ENCODE peak calls at places on chromosomes 13 and 19, in four cellular contexts. One of them, this sample, is unnamed.

GRCh38 chr13:45340422-45341033 is 455 bp downstream of the TPT1 start:
- DNase-seq in transverse colon: peak; percentile 92
- DNase-seq in body of pancreas: peak; percentile 92
- DNase-seq in IMR-90: peak; percentile 91
- DNase-seq in this sample: peak; percentile 95

GRCh38 chr19:1317274-1317673 is 31.6 kb downstream of the EFNA2 start:
- DNase-seq in IMR-90: no peak
- DNase-seq in transverse colon: no peak
- DNase-seq in body of pancreas: no peak
- DNase-seq in this sample: no peak

GRCh38 chr19:47601180-47601904 is 7.6 kb upstream of the BICRA start:
- DNase-seq in transverse colon: peak; percentile 84
- DNase-seq in IMR-90: no peak
- DNase-seq in body of pancreas: peak; percentile 82
- DNase-seq in this sample: no peak

GRCh38 chr13:95641961-95642621 is 2.4 kb downstream of the DZIP1 start:
- DNase-seq in transverse colon: peak; percentile 41
- DNase-seq in IMR-90: peak; percentile 43
- DNase-seq in body of pancreas: peak; percentile 51
- DNase-seq in this sample: peak; percentile 34

GRCh38 chr19:51029718-51030117 is 3.3 kb upstream of the KLK11 start:
- DNase-seq in body of pancreas: no peak
- DNase-seq in transverse colon: no peak
- DNase-seq in IMR-90: no peak
- DNase-seq in this sample: no peak

GRCh38 chr19:44648536-44649370 is 5.0 kb downstream of the PVR start:
- DNase-seq in transverse colon: no peak
- DNase-seq in body of pancreas: peak; percentile 46
- DNase-seq in IMR-90: peak; percentile 68
- DNase-seq in this sample: no peak

GRCh38 chr13:114097893-114098688 is 34.3 kb downstream of the RASA3 start:
- DNase-seq in transverse colon: peak; percentile 7
- DNase-seq in IMR-90: no peak
- DNase-seq in body of pancreas: no peak
- DNase-seq in this sample: peak; percentile 62

GRCh38 chr19:55694241-55694655 is 19.2 kb downstream of the EPN1 start:
- DNase-seq in transverse colon: peak; percentile 66
- DNase-seq in body of pancreas: no peak
- DNase-seq in IMR-90: no peak
- DNase-seq in this sample: no peak

GRCh38 chr13:111855016-111855590 is 211.8 kb upstream of the SOX1 start:
- DNase-seq in IMR-90: no peak
- DNase-seq in body of pancreas: no peak
- DNase-seq in transverse colon: no peak
- DNase-seq in this sample: no peak

GRCh38 chr13:74979703-74980102 is 502.3 kb downstream of the TBC1D4 start:
- DNase-seq in transverse colon: no peak
- DNase-seq in IMR-90: no peak
- DNase-seq in body of pancreas: no peak
- DNase-seq in this sample: no peak

DNA sequence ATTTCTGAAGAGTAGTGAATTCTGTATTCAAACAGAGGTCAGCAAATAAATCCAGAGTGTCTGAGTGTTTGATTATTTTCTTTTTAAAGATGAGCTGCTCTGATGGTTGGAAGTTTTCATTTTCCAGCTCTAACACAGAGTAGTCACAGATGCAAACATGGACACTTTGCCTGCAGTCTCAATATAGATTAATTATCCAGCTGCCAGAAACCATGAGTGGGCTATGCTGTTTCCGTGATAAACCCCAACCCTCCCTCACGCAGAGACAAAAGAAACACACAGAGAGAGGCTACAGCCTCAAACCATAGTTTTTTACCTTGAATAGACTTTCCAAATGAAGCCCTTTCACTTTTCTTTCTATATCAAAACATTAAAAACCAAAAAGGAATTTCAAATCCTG is 884.7 kb downstream of the DIAPH3 start:
- DNase-seq in transverse colon: no peak
- DNase-seq in IMR-90: no peak
- DNase-seq in body of pancreas: no peak
- DNase-seq in this sample: no peak
- H3K4me3 ChIP-seq in transverse colon: no peak overlapping the region
- H3K4me3 ChIP-seq in IMR-90: no peak overlapping the region
- H3K4me3 ChIP-seq in body of pancreas: no peak overlapping the region
- H3K4me3 ChIP-seq in this sample: no peak overlapping the region

GRCh38 chr13:83780201-83780600 is 102.1 kb downstream of the SLITRK1 start:
- DNase-seq in body of pancreas: no peak
- DNase-seq in transverse colon: no peak
- DNase-seq in IMR-90: peak; percentile 15
- DNase-seq in this sample: no peak
- TF ChIP-seq CTCF in body of pancreas: peak; percentile 55
- TF ChIP-seq CTCF in transverse colon: no peak
- TF ChIP-seq CTCF in IMR-90: peak; percentile 43
- TF ChIP-seq CTCF in this sample: no peak

GRCh38 chr19:38867176-38867780 is 10.8 kb downstream of the RINL start:
- DNase-seq in body of pancreas: no peak
- DNase-seq in transverse colon: no peak
- DNase-seq in IMR-90: no peak
- DNase-seq in this sample: no peak
- H3K4me1 ChIP-seq in body of pancreas: peaks cover 43% of the 10 kb centered on the region
- H3K4me1 ChIP-seq in transverse colon: peaks cover 34% of the 10 kb centered on the region
- H3K4me1 ChIP-seq in IMR-90: peaks cover 5% of the 10 kb centered on the region
- H3K4me1 ChIP-seq in this sample: peaks cover 47% of the 10 kb centered on the region

DNA sequence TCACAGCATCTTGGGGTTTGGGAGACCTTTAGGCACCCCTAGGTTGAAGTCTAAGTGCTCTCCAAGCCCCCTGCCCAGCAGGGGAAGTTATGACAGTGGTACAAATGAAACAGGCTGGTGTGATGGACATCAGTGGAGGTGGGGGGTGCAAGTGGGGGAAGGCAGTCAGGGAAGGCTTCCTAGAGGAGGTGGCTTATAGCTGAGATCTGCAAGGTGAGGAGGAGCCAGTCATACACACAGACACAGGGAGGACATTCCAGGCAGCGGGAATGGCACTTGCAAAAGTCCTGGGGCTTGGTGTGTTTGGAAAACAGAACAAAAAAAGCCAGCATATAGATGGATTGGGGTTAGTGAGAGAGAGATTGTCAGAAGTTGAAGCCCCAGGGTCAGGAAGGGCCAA is 11.6 kb downstream of the HSH2D start:
- DNase-seq in body of pancreas: no peak
- DNase-seq in transverse colon: no peak
- DNase-seq in IMR-90: no peak
- DNase-seq in this sample: no peak
- H3K4me3 ChIP-seq in body of pancreas: no peak overlapping the region
- H3K4me3 ChIP-seq in transverse colon: no peak overlapping the region
- H3K4me3 ChIP-seq in IMR-90: no peak overlapping the region
- H3K4me3 ChIP-seq in this sample: no peak overlapping the region

DNA sequence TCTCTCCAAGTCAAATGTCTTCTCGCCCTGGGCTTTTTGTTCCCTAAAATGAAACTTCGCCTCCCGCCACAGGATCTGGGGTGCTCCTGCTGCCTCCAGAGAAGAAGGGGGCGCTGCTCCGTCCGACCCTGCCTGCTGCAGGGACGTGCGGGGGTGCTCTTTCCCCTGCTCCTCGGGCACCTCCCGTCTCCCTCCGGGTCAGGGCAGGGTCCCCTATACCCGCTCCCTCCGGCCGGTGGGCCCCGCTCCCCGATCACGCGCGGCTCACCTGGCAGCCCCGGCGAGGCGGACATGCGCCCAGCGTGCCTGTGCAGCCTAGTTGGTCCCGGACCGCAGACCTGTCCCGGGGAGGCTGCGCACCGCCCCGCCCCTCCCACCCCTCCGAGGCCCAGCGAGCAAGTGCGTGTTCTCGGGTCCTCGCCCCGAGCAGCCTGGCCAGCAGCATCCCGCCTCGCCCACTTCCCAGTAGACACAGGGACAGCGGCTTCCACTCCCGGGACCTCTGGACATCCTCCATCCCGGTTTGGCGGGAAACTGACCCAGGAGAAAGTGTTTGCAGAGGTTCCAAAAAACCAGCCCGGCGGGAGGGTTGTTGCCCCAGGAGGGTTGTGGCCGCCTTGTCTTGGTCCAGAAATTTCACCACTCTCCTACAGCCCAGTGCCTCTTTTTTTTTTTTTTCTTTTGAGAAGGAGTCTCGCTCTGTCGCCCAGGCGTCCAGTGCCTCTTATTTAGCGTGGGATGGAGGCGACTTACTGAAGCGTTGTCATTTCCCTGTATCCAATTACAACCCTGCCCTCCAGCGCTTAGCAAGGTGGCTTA is at the start of gene OXGR1:
- DNase-seq in transverse colon: peak; percentile 14
- DNase-seq in body of pancreas: peak; percentile 13
- DNase-seq in IMR-90: no peak
- DNase-seq in this sample: no peak
- TF ChIP-seq CTCF in transverse colon: no peak
- TF ChIP-seq CTCF in body of pancreas: no peak
- TF ChIP-seq CTCF in IMR-90: no peak
- TF ChIP-seq CTCF in this sample: no peak